ENCODE peak calls at places on chromosome 9, in four cellular contexts. U, G, R and H are unnamed samples.

GRCh38 chr9:129176786-129177442 is 1.1 kb downstream of the IER5L start:
- DNase-seq in G (peak), U (no peak), R (peak), H (no peak)

GRCh38 chr9:126664893-126665695 is 51.4 kb downstream of the LMX1B start:
- DNase-seq in R (no peak), U (no peak), G (no peak), H (no peak)

GRCh38 chr9:96612105-96612965 is 7.3 kb downstream of the CDC14B start:
- DNase-seq in G (no peak), U (no peak), R (peak), H (no peak)

GRCh38 chr9:23636199-23636598 is 189.8 kb downstream of the ELAVL2 start:
- DNase-seq in G (no peak), U (no peak), R (no peak), H (no peak)

GRCh38 chr9:127283917-127284316 is 19.3 kb downstream of the GARNL3 start:
- DNase-seq in U (no peak), G (no peak), R (peak), H (no peak)

GRCh38 chr9:135714242-135715055 is 12.5 kb downstream of the KCNT1 start:
- DNase-seq in G (no peak), U (no peak), R (no peak), H (no peak)

GRCh38 chr9:89743216-89743575 is 138.4 kb downstream of the GADD45G start:
- DNase-seq in R (no peak), G (peak), U (no peak), H (peak)

GRCh38 chr9:19246891-19247290 is 16.4 kb downstream of the DENND4C start:
- DNase-seq in G (no peak), R (no peak), U (no peak), H (no peak)

GRCh38 chr9:131817627-131818026 is 77.8 kb upstream of the RAPGEF1 start:
- DNase-seq in G (no peak), U (no peak), R (no peak), H (no peak)

GRCh38 chr9:130150779-130151381 is 21.3 kb upstream of the NCS1 start:
- DNase-seq in G (no peak), R (no peak), U (no peak), H (no peak)

GRCh38 chr9:95266649-95267048 is 50.9 kb downstream of the FANCC start:
- DNase-seq in G (no peak), U (no peak), R (no peak), H (peak)

GRCh38 chr9:95264954-95265615 is 52.4 kb downstream of the FANCC start:
- DNase-seq in G (no peak), U (no peak), R (peak), H (no peak)

GRCh38 chr9:95270790-95271189 is 46.7 kb downstream of the FANCC start:
- DNase-seq in R (no peak), G (no peak), U (no peak), H (no peak)

GRCh38 chr9:95265960-95266359 is 51.5 kb downstream of the FANCC start:
- DNase-seq in R (no peak), U (no peak), G (no peak), H (no peak)

DNA sequence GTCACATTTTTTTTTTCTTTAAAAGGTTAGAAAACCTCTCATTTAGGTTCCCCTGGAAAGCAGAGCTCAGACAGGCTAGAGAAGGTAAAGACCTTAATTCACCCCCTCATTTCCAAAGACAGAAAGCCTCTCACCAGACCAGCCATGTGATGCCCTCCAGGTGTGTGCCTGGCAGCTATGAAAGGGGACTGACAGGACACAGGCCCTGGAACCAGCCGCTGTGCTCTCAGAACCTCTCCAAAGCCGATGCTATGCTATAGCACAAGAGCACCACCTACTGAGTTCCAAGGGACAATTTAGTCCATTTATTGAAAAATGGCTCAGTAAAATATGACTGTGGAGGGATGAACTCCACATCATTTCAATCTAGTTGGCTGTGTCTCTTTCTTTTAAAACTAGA is 48.8 kb downstream of the FANCC start:
- DNase-seq in R (peak), G (no peak), U (no peak), H (peak)
- TF ChIP-seq CTCF in R (peak), G (peak), U (no peak), H (no peak)

GRCh38 chr9:81848472-81848871 is 79.8 kb upstream of the SPATA31D4 start:
- DNase-seq in R (peak), G (no peak), U (no peak), H (no peak)
- TF ChIP-seq CTCF in R (peak), G (no peak), U (no peak), H (no peak)

DNA sequence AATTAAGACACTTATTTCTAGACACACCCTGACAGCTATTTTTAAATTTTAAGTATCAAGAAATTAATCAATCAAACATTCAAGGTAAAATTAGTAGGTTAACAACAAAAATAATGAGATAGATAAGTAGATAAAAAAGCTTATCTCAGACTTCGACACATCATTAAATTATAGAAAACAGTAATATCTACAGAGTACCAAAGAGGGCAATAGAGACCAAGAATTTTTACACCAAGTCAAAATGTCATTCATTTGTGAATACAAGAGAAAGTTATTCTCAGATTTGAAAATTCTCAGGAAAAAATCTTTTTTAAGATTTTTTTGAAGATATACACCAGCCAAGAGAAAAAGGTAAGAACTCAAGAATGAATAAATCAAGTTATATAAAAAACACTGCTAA is 445.6 kb downstream of the ACTL7B start:
- DNase-seq in G (no peak), U (no peak), R (no peak), H (no peak)
- TF ChIP-seq CTCF in G (no peak), U (no peak), R (no peak), H (no peak)

GRCh38 chr9:121713400-121714070 is 62.1 kb downstream of the DAB2IP start:
- DNase-seq in U (no peak), G (no peak), R (no peak), H (no peak)

GRCh38 chr9:121718063-121718462 is 66.6 kb downstream of the DAB2IP start:
- DNase-seq in G (no peak), R (no peak), U (no peak), H (no peak)

GRCh38 chr9:121717141-121717749 is 65.8 kb downstream of the DAB2IP start:
- DNase-seq in U (no peak), G (no peak), R (no peak), H (no peak)

GRCh38 chr9:121714075-121714705 is 62.8 kb downstream of the DAB2IP start:
- DNase-seq in U (no peak), G (no peak), R (no peak), H (no peak)

GRCh38 chr9:121714873-121715272 is 63.4 kb downstream of the DAB2IP start:
- DNase-seq in U (no peak), R (no peak), G (no peak), H (no peak)
- TF ChIP-seq CTCF in U (no peak), R (no peak), G (no peak), H (no peak)

GRCh38 chr9:7172445-7173115 is 414.8 kb downstream of the KDM4C start:
- DNase-seq in U (no peak), G (no peak), R (peak), H (no peak)
- TF ChIP-seq CTCF in U (no peak), G (no peak), R (peak), H (no peak)

GRCh38 chr9:74556685-74557084 is 59.5 kb downstream of the RORB start:
- DNase-seq in R (no peak), U (no peak), G (peak), H (peak)

GRCh38 chr9:74555015-74555414 is 57.9 kb downstream of the RORB start:
- DNase-seq in U (no peak), R (no peak), G (no peak), H (no peak)

GRCh38 chr9:74555625-74556024 is 58.5 kb downstream of the RORB start:
- DNase-seq in R (no peak), U (no peak), G (no peak), H (no peak)

DNA sequence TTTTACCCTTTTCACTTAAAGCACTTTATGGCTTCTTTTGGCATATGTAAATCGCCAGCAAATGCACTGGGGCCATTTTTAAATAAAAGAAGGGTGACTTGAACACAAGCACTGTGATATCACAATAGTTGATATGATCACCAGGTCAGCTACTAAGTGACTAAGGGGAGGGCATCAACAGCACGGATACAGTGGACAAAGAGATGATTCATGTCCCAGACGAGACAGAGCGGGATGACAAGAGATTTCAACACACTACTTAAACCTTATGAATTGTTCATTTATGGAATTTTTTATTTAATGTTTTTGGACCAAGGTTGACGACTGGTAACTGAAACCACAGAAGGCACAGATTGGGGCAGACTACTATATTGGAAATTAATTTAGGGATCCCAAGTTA is 54.1 kb downstream of the RORB start:
- DNase-seq in U (no peak), G (no peak), R (no peak), H (no peak)
- TF ChIP-seq CTCF in U (no peak), G (no peak), R (no peak), H (no peak)

DNA sequence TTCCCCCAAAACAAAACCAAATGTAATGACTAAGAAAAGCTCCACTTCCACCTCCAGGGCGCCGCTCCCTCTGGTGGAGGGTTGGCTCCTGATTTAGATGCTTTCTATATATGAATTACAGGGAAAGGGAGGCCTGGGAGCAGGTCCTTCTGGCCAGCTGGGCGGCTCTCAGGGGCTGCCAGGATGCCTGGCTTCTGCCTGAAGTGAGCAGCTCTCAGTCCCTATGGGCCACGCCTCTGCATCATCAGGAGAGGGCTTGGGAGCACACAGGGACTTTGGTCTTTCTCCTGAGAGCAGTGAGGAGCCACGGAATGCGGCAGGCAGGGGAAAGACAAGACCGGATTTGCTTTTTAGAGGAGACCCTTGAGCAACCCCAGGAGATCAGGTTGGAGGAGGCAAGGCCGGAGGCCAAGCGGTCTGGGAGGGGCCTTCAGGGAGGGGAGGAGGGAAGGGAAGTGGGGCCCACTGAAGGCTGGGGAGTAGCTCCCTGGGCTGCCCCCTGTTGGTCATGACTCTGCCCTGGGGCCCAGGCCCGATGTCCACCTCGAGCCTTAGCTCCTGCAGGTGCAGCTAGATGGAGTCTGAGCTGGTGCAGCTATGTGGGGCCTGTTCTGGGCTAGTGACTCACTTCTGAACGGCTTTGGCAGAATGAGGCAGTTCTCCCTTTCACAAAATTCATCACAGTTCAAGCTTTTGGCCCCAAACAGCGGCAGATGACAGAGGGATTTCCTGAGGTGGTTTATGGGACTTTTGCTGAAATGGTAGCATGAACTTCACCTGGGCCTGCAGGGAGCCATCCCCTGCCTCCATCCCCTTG is 11.3 kb upstream of the GRHPR start:
- DNase-seq in U (peak), R (peak), G (peak), H (peak)
- TF ChIP-seq CTCF in U (peak), R (peak), G (peak), H (peak)

GRCh38 chr9:99300603-99301002 is 78.5 kb downstream of the SEC61B start:
- DNase-seq in G (no peak), R (no peak), U (no peak), H (no peak)

GRCh38 chr9:99305124-99305523 is 83.0 kb downstream of the SEC61B start:
- DNase-seq in U (no peak), G (no peak), R (no peak), H (no peak)

GRCh38 chr9:99305820-99306811 is 84.0 kb downstream of the SEC61B start:
- DNase-seq in G (no peak), R (no peak), U (no peak), H (no peak)

GRCh38 chr9:99300103-99300439 is 78.0 kb downstream of the SEC61B start:
- DNase-seq in U (no peak), G (no peak), R (no peak), H (no peak)

GRCh38 chr9:99303177-99303576 is 81.1 kb downstream of the SEC61B start:
- DNase-seq in R (no peak), G (no peak), U (no peak), H (no peak)
- TF ChIP-seq CTCF in R (no peak), G (no peak), U (no peak), H (no peak)